ENCODE peak calls at places on chromosomes 2 and 18, in nine cellular contexts. O is HuH-7.5; X is right atrium auricular region; U is IMR-90; Q is MM.1S; G is smooth muscle cell of the brain vasculature; F is stomach; C is naive thymus-derived CD8-positive, alpha-beta T cell; Z is effector memory CD8-positive, alpha-beta T cell. D is an unnamed sample.

GRCh38 chr2:241967745-241968144 is 98.2 kb downstream of the RTP5 start:
- DNase-seq in Z (no peak), X (no peak), G (no peak), F (no peak), U (no peak), C (no peak), O (no peak), Q (no peak), D (no peak)

GRCh38 chr2:144162652-144163051 is 357.3 kb downstream of the ZEB2 start:
- DNase-seq in F (peak), C (peak), U (no peak), Z (peak), Q (peak), G (no peak), X (no peak), O (no peak), D (no peak)

GRCh38 chr2:191001032-191001431 is 12.9 kb downstream of the STAT1 start:
- DNase-seq in O (no peak), F (no peak), Q (no peak), C (no peak), G (no peak), Z (no peak), U (no peak), X (no peak), D (no peak)

GRCh38 chr2:1867141-1867540 is 122.8 kb upstream of the PXDN start:
- DNase-seq in Z (no peak), O (no peak), F (no peak), Q (no peak), U (no peak), X (no peak), G (no peak), C (no peak), D (no peak)

GRCh38 chr2:65710779-65711295 is 278.4 kb upstream of the SPRED2 start:
- DNase-seq in X (no peak), F (peak), G (no peak), C (no peak), O (peak), U (peak), Z (no peak), Q (no peak), D (no peak)

GRCh38 chr2:16513626-16514025 is 152.0 kb downstream of the CYRIA start:
- DNase-seq in Q (no peak), Z (no peak), O (no peak), C (no peak), G (no peak), U (no peak), X (no peak), F (no peak), D (no peak)

GRCh38 chr2:1487758-1488715 is 74.8 kb downstream of the TPO start:
- DNase-seq in Q (no peak), G (no peak), Z (no peak), U (no peak), F (no peak), C (no peak), O (no peak), X (peak), D (no peak)

GRCh38 chr2:100214265-100214961 is 72.0 kb upstream of the AFF3 start:
- DNase-seq in F (no peak), Z (no peak), O (no peak), U (no peak), X (no peak), G (no peak), Q (no peak), C (no peak), D (peak)

GRCh38 chr2:142834003-142834402 is 43.5 kb upstream of the KYNU start:
- DNase-seq in F (no peak), C (no peak), U (peak), Q (no peak), Z (no peak), X (no peak), O (no peak), G (no peak), D (no peak)

GRCh38 chr18:38644875-38645641 is 1079.5 kb upstream of the CELF4 start:
- DNase-seq in C (no peak), U (no peak), Q (no peak), X (no peak), Z (no peak), O (no peak), F (no peak), G (no peak), D (no peak)

GRCh38 chr2:203018181-203018580 is 3.5 kb downstream of the NBEAL1 start:
- DNase-seq in Q (peak), Z (no peak), O (no peak), F (no peak), U (peak), X (no peak), C (no peak), G (no peak), D (no peak)

GRCh38 chr18:9058426-9058825 is 44.1 kb upstream of the NDUFV2 start:
- DNase-seq in F (no peak), Q (no peak), U (no peak), Z (no peak), G (no peak), O (no peak), X (no peak), C (no peak), D (no peak)

GRCh38 chr2:36376992-36377738 is 21.6 kb downstream of the CRIM1 start:
- DNase-seq in C (no peak), X (no peak), Z (no peak), U (no peak), G (no peak), Q (no peak), O (no peak), F (peak), D (no peak)

GRCh38 chr2:216536725-216537124 is 38.1 kb downstream of the RPL37A start:
- DNase-seq in C (no peak), O (no peak), G (no peak), Q (no peak), F (no peak), U (peak), Z (no peak), X (no peak), D (peak)

GRCh38 chr2:216474925-216475670 is 23.5 kb upstream of the RPL37A start:
- DNase-seq in X (no peak), O (no peak), C (no peak), Z (no peak), G (no peak), U (no peak), Q (no peak), F (no peak), D (no peak)

GRCh38 chr18:23825978-23826405 is 136.7 kb downstream of the LAMA3 start:
- DNase-seq in O (no peak), X (peak), F (no peak), U (peak), Q (no peak), Z (no peak), G (no peak), C (no peak), D (peak)

GRCh38 chr2:8987413-8987812 is 16.1 kb downstream of the MBOAT2 start:
- DNase-seq in Z (no peak), G (no peak), F (no peak), O (no peak), Q (no peak), X (no peak), C (no peak), U (peak), D (no peak)

GRCh38 chr2:126655500-126656310 is at the start of gene GYPC:
- DNase-seq in U (peak), X (peak), G (no peak), O (no peak), Z (peak), Q (peak), F (peak), C (peak), D (peak)

GRCh38 chr2:193463016-193463415 is 1268.3 kb upstream of the TMEFF2 start:
- DNase-seq in Z (no peak), F (no peak), Q (no peak), X (no peak), G (no peak), C (no peak), U (no peak), O (no peak), D (no peak)

GRCh38 chr2:67854103-67854502 is 208.7 kb downstream of the C1D start:
- DNase-seq in X (no peak), G (no peak), Q (no peak), U (no peak), C (no peak), Z (no peak), F (no peak), O (no peak), D (no peak)

GRCh38 chr2:209473930-209474419 is 50.1 kb downstream of the MAP2 start:
- DNase-seq in G (peak), X (no peak), U (peak), C (no peak), Z (no peak), Q (no peak), F (no peak), O (peak), D (no peak)

GRCh38 chr18:79912409-79912991 is 39.0 kb downstream of the SLC66A2 start:
- DNase-seq in Z (no peak), G (peak), F (no peak), X (no peak), O (no peak), C (peak), U (no peak), Q (no peak), D (no peak)

GRCh38 chr2:29134933-29135332 is 19.7 kb downstream of the CLIP4 start:
- DNase-seq in U (no peak), F (no peak), C (no peak), G (no peak), Z (no peak), Q (no peak), O (no peak), X (no peak), D (no peak)

GRCh38 chr2:73746015-73746876 is 9.1 kb upstream of the TPRKB start:
- DNase-seq in X (no peak), C (no peak), Q (no peak), O (no peak), Z (no peak), F (no peak), U (no peak), G (no peak), D (peak)

GRCh38 chr2:174636979-174637378 is 39.4 kb upstream of the WIPF1 start:
- DNase-seq in X (no peak), F (no peak), C (no peak), Z (no peak), G (no peak), Q (no peak), O (no peak), U (no peak), D (no peak)

GRCh38 chr2:159396796-159397195 is 110.3 kb upstream of the WDSUB1 start:
- DNase-seq in C (no peak), X (no peak), O (no peak), U (peak), G (no peak), Z (no peak), F (no peak), Q (no peak), D (no peak)

GRCh38 chr2:20401495-20401855 is 45.4 kb upstream of the RHOB start:
- DNase-seq in X (peak), U (no peak), G (no peak), F (no peak), Z (no peak), Q (no peak), C (no peak), O (no peak), D (no peak)

GRCh38 chr2:218001629-218002028 is 1.2 kb downstream of the TNS1 start:
- DNase-seq in G (no peak), Q (no peak), O (no peak), C (no peak), F (no peak), X (no peak), Z (no peak), U (no peak), D (no peak)

GRCh38 chr2:133489641-133490411 is 78.4 kb downstream of the NCKAP5 start:
- DNase-seq in F (no peak), X (no peak), C (no peak), Q (no peak), O (no peak), G (no peak), Z (no peak), U (peak), D (peak)

GRCh38 chr18:33751613-33752221 is 173.7 kb downstream of the ASXL3 start:
- DNase-seq in C (no peak), Z (no peak), X (no peak), G (no peak), F (no peak), Q (peak), U (peak), O (no peak), D (no peak)

D was measured in uterus.